ENCODE peak calls at places on chromosomes 4 and X, in five cellular contexts. E, S, T, P and W are unnamed samples.

GRCh38 chrX:8042304-8042703 is 115.1 kb upstream of the PNPLA4 start:
- DNase-seq in E (no peak), T (no peak), P (no peak), S (no peak), W (no peak)

GRCh38 chr4:111204807-111205206 is 581.9 kb upstream of the PITX2 start:
- DNase-seq in P (no peak), E (no peak), T (no peak), S (no peak), W (no peak)

GRCh38 chrX:38232287-38232686 is 11.6 kb upstream of the SRPX start:
- DNase-seq in T (peak), S (no peak), P (no peak), E (peak), W (peak)

GRCh38 chr4:77095101-77095826 is 19.5 kb upstream of the CCNI start:
- DNase-seq in T (peak), P (peak), E (peak), S (peak), W (peak)

GRCh38 chr4:6781113-6781512 is 1.4 kb upstream of the KIAA0232 start:
- DNase-seq in E (no peak), P (no peak), T (no peak), S (no peak), W (no peak)

GRCh38 chr4:26323807-26324206 is 3.0 kb downstream of the RBPJ start:
- DNase-seq in E (peak), P (no peak), S (no peak), T (no peak), W (no peak)

GRCh38 chrX:13752646-13753045 is 18.1 kb downstream of the OFD1 start:
- DNase-seq in E (no peak), S (peak), P (no peak), T (no peak), W (no peak)

GRCh38 chr4:166827653-166828052 is 406.6 kb downstream of the SPOCK3 start:
- DNase-seq in E (no peak), P (no peak), S (no peak), T (no peak), W (no peak)

GRCh38 chr4:128601992-128602695 is 207.4 kb upstream of the JADE1 start:
- DNase-seq in T (peak), P (no peak), E (peak), S (no peak), W (peak)

GRCh38 chr4:67104145-67104544 is 441.2 kb downstream of the CENPC start:
- DNase-seq in T (no peak), E (no peak), P (no peak), S (no peak), W (no peak)

GRCh38 chr4:38366451-38366850 is 297.5 kb upstream of the KLF3 start:
- DNase-seq in T (peak), S (no peak), P (no peak), E (peak), W (peak)

GRCh38 chrX:153571159-153571908 is 27.6 kb downstream of the CCNQ start:
- DNase-seq in T (no peak), S (no peak), P (no peak), E (no peak), W (no peak)

DNA sequence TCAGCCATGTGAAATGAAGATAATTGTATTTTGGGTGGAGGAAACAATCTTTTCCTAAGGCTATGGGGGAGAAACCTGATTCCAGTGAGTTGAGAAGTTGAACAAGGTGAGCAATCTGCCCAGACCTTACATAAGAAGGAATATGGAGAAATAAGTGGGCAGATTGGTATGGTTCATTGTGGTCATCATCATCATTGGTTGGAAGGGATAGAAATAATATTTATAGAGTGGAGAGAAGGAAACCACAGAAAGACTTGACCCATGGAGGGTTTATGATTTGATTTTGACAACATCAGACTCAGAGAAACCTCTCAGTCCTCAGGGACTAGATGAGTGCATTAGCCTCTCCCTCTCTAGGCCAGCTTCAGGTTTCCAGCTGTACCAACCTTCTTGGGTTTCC is 177.9 kb upstream of the NEIL3 start:
- DNase-seq in E (peak), S (no peak), P (no peak), T (no peak), W (no peak)
- TF ChIP-seq CTCF in E (no peak), S (no peak), P (no peak), T (no peak), W (no peak)

GRCh38 chrX:65750674-65751469 is 83.4 kb downstream of the MSN start:
- DNase-seq in E (no peak), P (no peak), T (no peak), S (no peak), W (no peak)
- H3K4me3 ChIP-seq in E (no peak), P (no peak), T (no peak), S (no peak), W (no peak)

DNA sequence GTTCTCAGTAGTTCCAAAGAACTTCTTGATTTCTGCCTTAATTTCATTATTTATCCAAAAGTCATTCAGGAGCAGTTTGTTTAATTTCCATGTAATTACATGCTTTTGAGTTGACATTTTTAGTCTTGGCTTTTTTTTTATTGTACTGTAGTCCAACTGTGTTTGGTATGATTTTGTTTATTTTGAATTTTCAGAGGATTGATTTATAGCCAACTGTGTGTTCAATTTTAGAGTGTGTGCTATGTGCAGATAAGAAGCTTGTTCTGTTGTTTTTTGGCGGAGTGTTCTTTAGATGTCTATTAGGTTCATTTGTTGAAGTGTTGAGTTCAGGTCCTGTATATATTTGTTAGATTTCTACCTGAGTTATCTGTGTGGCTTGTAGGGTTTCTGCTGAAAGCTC is 533.6 kb downstream of the TRAM1L1 start:
- DNase-seq in P (no peak), E (no peak), T (no peak), S (no peak), W (no peak)
- TF ChIP-seq CTCF in P (no peak), E (no peak), T (no peak), S (no peak), W (no peak)

DNA sequence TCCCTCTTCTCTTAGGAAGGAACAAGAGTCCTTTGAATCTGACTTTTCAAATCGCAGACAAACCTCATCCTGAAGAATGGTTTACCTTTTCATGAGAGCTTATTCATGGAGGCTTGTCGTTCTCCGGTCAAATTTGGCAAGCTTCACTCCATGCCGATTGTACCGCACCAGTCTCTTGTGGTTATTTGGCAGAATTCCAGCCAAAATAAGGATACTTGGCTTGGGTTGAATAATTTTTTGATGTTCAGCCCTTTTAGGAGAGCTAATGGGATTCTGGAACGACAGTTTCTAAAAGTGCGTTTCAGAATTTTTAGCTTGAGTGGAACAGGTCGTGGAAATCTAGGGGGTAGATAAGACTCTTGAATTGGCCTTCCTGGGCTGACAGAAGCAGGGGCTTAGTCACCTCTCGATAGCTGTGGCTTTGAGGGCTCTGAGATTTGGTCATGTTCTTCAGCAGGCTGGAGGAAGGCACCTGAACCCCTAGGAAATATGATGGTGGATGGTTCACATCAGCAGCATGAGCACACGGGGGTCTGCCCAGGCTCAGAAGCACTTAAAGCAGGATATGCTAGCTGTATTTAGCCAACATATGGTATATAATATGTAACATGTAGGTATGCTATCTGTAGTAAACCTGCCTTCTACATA is 1.5 kb downstream of the KLHL2 start:
- DNase-seq in P (no peak), S (no peak), T (no peak), E (peak), W (no peak)
- H3K4me3 ChIP-seq in P (peak), S (peak), T (peak), E (peak), W (no peak)

DNA sequence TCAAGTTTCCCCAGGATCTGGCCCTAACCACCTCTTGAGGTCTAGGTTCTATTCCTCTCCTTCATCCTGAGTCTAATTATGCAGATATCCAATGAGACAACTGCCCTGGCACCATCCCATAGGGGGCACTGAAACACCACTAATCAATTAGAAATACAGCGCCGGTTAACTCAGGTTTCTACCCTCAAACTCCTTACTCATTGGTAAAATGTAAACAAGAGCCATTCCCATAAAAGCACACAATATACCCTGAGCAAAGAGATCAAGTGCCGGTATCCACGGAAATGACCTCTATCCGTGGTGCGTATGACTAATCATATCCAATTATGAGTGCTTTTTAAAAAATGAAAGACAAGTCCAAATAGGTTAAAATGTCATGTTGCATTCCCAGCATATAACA is 141.3 kb downstream of the MAML3 start:
- DNase-seq in S (no peak), E (peak), T (peak), P (peak), W (peak)
- TF ChIP-seq CTCF in S (peak), E (peak), T (peak), P (peak), W (peak)

DNA sequence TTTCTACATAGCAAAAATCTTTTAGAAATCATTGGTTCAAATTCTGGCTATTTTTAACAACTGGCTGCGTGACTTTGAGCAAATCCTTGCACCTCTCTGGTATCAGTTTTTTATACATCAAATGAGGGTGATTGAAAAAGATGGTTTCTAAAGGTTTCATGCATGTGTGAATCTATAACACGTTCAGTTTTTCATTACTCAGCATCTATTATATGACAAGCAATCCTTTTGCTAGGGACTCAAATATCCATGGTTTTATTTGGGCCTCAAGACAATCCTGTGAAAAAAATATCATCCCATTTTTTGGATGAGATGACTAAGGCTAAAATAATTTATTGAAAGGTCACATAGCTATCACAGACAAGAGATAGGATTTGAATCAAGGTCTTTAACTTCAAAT is 884 bp downstream of the HEPH start:
- DNase-seq in P (no peak), T (no peak), E (no peak), S (no peak), W (no peak)
- H3K4me3 ChIP-seq in P (peak), T (no peak), E (no peak), S (no peak), W (peak)

GRCh38 chrX:21975827-21976226 is 35.3 kb downstream of the SMS start:
- DNase-seq in P (no peak), E (peak), T (peak), S (no peak), W (peak)
- TF ChIP-seq CTCF in P (peak), E (peak), T (peak), S (no peak), W (peak)

GRCh38 chrX:110086916-110087484 is 84.1 kb downstream of the TMEM164 start:
- DNase-seq in T (peak), S (no peak), E (peak), P (no peak), W (peak)
- H3K4me3 ChIP-seq in T (peak), S (no peak), E (no peak), P (no peak), W (no peak)

GRCh38 chr4:100938698-100939097 is 408.6 kb downstream of the PPP3CA start:
- DNase-seq in E (no peak), S (no peak), T (no peak), P (no peak), W (no peak)

GRCh38 chr4:100936676-100937390 is 410.5 kb downstream of the PPP3CA start:
- DNase-seq in E (peak), P (no peak), T (no peak), S (no peak), W (no peak)

GRCh38 chr4:100933628-100934027 is 413.7 kb downstream of the PPP3CA start:
- DNase-seq in S (no peak), T (peak), P (no peak), E (peak), W (peak)

GRCh38 chr4:100929753-100930152 is 411.9 kb upstream of the EMCN start:
- DNase-seq in T (no peak), S (no peak), E (no peak), P (no peak), W (no peak)

DNA sequence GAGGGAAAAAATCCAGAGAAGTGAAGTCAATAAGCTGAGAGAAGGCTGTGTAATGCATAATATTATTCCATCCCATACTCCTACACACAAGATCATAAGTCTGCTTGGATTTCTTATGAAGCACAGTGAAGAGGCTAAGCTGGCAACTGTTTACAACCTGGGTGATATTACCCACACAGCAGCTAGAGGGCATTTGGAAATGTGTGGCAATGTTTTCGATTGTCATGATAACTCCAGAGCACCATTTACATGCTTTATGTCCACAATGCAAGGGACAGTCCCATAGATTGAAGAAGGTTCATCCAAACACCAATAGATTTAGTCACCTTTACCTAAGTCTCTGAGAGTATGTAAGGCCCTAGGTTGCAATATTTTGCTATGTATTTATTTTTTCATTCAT is 412.2 kb downstream of the PPP3CA start:
- DNase-seq in P (no peak), E (peak), S (no peak), T (no peak), W (peak)
- TF ChIP-seq CTCF in P (no peak), E (peak), S (peak), T (peak), W (peak)